ENCODE peak calls at places on chromosomes 3 and 15, in seven cellular contexts. L, X, R, S, P, U and D are unnamed samples.

GRCh38 chr15:93861956-93862741 is 369.2 kb upstream of the MCTP2 start:
- DNase-seq in L (no peak), X (peak; percentile 46), R (peak; percentile 29), S (no peak), P (peak; percentile 14), U (no peak), D (no peak)

GRCh38 chr3:86937306-86937791 is 53.6 kb downstream of the VGLL3 start:
- DNase-seq in L (peak; percentile 92), X (no peak), R (peak; percentile 40), S (peak; percentile 21), P (no peak), U (no peak), D (peak; percentile 76)

GRCh38 chr3:46848271-46849097 is 14.8 kb downstream of the MYL3 start:
- DNase-seq in L (peak; percentile 71), X (no peak), R (peak; percentile 79), S (peak; percentile 61), P (no peak), U (no peak), D (no peak)

GRCh38 chr15:84605225-84605882 is 4.5 kb downstream of the ZSCAN2 start:
- DNase-seq in L (no peak), X (no peak), R (no peak), S (no peak), P (no peak), U (no peak), D (no peak)

GRCh38 chr15:60757831-60758570 is 279.1 kb upstream of the ICE2 start:
- DNase-seq in L (no peak), X (no peak), R (no peak), S (no peak), P (no peak), U (no peak), D (no peak)

GRCh38 chr3:44981751-44982150 is 5.7 kb downstream of the EXOSC7 start:
- DNase-seq in L (no peak), X (no peak), R (no peak), S (no peak), P (no peak), U (no peak), D (no peak)

GRCh38 chr3:61809879-61810278 is 248.5 kb downstream of the PTPRG start:
- DNase-seq in L (no peak), X (no peak), R (peak; percentile 84), S (peak; percentile 65), P (no peak), U (no peak), D (no peak)

GRCh38 chr3:43346990-43347749 is 60.8 kb downstream of the SNRK start:
- DNase-seq in L (peak; percentile 27), X (no peak), R (no peak), S (no peak), P (no peak), U (no peak), D (no peak)

GRCh38 chr15:43410572-43411214 is 39.8 kb downstream of the TUBGCP4 start:
- DNase-seq in L (peak; percentile 16), X (no peak), R (no peak), S (no peak), P (no peak), U (peak; percentile 5), D (no peak)

GRCh38 chr3:117349566-117349965 is 640.0 kb downstream of the TUSC7 start:
- DNase-seq in L (no peak), X (no peak), R (no peak), S (no peak), P (no peak), U (no peak), D (no peak)

GRCh38 chr3:195596648-195597628 is 13.2 kb upstream of the APOD start:
- DNase-seq in L (no peak), X (no peak), R (no peak), S (no peak), P (no peak), U (no peak), D (peak; percentile 8)

GRCh38 chr3:15405448-15406050 is 21.8 kb downstream of the METTL6 start:
- DNase-seq in L (peak; percentile 43), X (no peak), R (no peak), S (no peak), P (peak; percentile 51), U (peak; percentile 69), D (no peak)

DNA sequence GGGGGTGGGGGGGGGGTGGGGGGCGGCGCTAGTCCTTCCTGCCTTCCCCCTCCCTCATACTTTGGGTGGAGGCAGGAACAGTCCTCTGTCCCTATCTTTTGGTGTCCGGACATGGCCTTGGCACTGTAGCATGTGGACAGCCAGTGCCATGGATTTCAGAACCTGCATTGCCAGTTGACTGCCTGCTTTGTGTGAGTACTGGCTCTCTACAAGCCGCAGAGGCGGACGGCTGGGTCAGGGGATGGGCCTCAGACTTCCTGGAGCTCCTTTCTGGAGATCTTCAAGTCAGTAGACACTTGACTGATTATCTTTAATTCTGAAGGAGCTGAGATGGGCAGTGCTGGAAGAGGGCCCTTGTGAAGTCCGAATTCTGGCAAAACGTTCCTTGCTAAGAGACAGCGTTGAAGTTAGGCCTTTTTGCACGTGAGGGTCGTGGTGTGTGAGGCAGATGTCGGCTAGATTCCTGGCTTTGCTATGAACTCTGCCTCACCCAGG is 2.5 kb downstream of the CLDN11 start:
- DNase-seq in L (peak; percentile 30), X (no peak), R (no peak), S (peak; percentile 21), P (peak; percentile 27), U (no peak), D (no peak)
- H3K4me3 ChIP-seq in L (peak overlapping the region; percentile 29), X (peak overlapping the region; percentile 57), R (peak overlapping the region; percentile 17), S (peak overlapping the region; percentile 70), P (no peak overlapping the region), U (no peak overlapping the region), D (no peak overlapping the region)

DNA sequence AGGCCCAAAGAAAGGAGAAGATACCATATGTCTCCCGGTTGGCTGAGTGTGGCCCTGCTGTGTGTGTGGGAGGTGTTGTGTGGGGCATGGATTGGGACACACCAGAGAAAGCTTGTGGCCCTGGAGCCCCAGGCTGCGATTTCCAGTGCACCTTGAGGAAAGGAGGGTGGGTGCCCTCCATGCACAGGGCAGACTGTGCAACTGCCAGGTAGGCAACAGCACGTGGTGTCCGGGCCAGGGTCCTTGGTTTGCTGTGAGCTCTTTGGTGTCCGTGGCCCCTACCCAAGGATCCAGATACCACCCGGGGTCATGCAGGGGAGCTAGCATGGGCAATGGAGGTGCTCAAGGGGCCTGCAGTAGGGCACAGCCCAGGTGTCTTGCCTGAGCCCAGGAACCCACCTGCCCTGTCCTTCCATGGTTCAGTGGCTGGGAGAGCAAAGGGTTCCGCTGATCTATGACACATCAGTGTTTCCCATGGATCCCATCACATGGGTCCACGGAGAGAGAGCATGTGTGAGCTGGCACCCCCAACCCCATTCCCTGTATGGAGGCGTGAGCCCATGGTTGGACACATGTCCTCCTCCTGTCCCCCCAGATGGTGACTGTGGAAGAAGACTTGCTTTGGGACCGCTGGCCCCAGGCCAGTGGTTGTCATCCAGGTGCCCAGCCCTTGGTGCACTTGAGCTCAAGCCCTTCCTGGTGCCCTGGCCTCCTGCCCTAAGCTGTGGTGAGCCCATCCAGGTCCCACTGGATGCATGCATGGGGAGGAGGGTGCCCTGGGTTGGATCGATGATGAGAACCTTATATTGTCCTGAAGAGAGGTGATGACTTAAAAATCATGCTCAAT is 223.4 kb downstream of the SNRPN start:
- DNase-seq in L (no peak), X (peak; percentile 34), R (peak; percentile 15), S (peak; percentile 7), P (no peak), U (no peak), D (peak; percentile 62)
- H3K9me3 ChIP-seq in L (peaks cover 26% of the 10 kb centered on the region), X (peaks cover 45% of the 10 kb centered on the region), R (peaks cover 29% of the 10 kb centered on the region), S (peaks cover 77% of the 10 kb centered on the region), P (no peaks in the 10 kb centered on the region), U (no peaks in the 10 kb centered on the region), D (peaks cover 65% of the 10 kb centered on the region)

DNA sequence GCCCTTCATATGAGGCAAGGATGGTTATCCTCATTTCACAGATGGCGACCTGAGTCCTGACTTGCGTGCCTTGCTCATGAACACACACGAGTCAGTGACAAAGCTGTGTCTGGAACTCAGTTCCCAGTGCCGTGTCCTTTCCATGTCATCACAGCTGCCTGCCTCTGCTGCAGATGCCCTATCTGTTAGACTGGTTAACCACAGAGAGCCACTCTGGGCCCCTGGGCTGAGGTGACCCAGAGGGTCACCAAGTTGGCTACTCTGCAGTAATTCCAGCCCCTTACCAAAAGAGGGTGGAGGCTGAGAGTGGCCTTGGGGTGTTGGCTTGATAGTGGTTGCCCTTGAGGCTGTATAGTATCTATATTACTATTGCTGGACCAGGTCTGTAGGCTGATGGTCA is 41.0 kb downstream of the RAB11A start:
- DNase-seq in L (no peak), X (no peak), R (no peak), S (no peak), P (no peak), U (no peak), D (peak; percentile 57)
- H3K4me3 ChIP-seq in L (no peak overlapping the region), X (no peak overlapping the region), R (no peak overlapping the region), S (no peak overlapping the region), P (no peak overlapping the region), U (no peak overlapping the region), D (no peak overlapping the region)

DNA sequence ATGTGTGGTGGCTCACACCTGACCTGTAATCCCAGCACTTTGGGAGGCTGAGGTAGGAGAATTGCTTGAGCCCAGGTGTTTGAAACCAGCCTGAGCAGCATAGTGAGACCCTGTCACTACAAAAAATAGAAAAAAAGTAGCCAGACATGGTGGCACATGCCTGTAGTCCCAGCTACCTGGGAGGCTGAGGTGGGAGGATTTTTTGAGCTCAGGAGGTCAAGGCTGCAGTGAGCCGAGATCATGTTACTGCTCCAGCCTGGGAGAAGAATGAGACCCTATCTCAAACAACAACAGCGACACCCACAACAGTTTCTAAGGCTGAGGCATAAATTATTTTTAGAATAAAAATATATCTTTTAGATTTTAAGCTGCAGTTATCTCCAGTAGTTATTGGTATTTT is 6.3 kb downstream of the APPL1 start:
- DNase-seq in L (no peak), X (no peak), R (no peak), S (no peak), P (no peak), U (no peak), D (no peak)
- H3K9me3 ChIP-seq in L (no peaks in the 10 kb centered on the region), X (no peaks in the 10 kb centered on the region), R (no peaks in the 10 kb centered on the region), S (no peaks in the 10 kb centered on the region), P (no peaks in the 10 kb centered on the region), U (no peaks in the 10 kb centered on the region), D (no peaks in the 10 kb centered on the region)

DNA sequence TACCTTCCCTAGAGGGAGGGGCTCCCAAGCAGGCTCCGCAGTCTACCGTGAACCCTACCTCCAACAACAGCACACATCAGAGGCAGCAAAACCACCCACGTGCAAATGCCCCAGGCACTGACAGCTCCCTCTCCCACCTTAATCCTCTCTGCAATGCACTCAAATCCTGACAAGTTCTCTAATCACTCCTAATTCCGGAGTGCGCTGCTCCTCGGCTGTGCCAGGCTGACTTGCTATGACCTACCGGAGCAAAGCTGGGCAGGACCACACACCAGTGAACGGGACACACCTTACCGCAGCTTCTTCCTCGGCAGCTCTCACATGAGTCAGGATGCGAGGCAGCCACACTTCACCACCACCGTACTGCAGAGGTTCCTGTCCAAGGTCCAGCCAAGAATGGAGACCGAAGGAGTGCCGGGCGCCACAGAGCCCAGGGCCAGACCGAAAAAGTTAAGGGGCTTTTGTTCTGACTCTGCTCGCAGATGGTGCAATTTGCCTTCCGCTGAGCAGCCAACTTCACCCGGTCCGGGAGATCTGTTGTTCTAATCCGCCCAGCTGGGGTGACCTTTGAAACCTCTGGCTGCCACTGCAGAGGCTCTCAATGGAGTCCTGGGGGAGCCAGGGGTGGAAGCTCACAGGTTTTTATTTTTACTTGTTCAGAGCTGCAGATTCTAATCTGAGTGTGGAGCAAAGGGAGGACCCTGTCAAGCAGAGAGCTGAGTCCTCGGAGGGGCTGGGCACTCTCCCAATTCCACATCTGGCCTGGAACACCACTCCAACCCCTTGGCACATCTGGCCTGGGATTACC is 84.4 kb downstream of the MYLK start:
- DNase-seq in L (peak; percentile 81), X (no peak), R (no peak), S (no peak), P (no peak), U (peak; percentile 18), D (peak; percentile 85)
- H3K4me3 ChIP-seq in L (no peak overlapping the region), X (peak overlapping the region; percentile 44), R (no peak overlapping the region), S (no peak overlapping the region), P (no peak overlapping the region), U (peak overlapping the region; percentile 29), D (no peak overlapping the region)